ENCODE peak calls at places on chromosome 10, in five cellular contexts. K is IMR-90; B is CD8-positive, alpha-beta T cell; Z is tibial artery; T is BE2C. C is an unnamed sample.

GRCh38 chr10:76285012-76285411 is 853.6 kb downstream of the LRMDA start:
- DNase-seq in K (peak; percentile 88), B (no peak), Z (no peak), T (no peak), C (no peak)

GRCh38 chr10:131786756-131787605 is 113.8 kb upstream of the PPP2R2D start:
- DNase-seq in K (peak; percentile 17), B (no peak), Z (peak; percentile 23), T (peak; percentile 27), C (peak; percentile 33)

GRCh38 chr10:122054046-122055025 is 65.4 kb downstream of the TACC2 start:
- DNase-seq in K (peak; percentile 68), B (no peak), Z (peak; percentile 81), T (peak; percentile 68), C (peak; percentile 75)

GRCh38 chr10:95518455-95519131 is 42.6 kb downstream of the SORBS1 start:
- DNase-seq in K (no peak), B (no peak), Z (no peak), T (no peak), C (no peak)

GRCh38 chr10:89471110-89471814 is 56.9 kb downstream of the IFIT5 start:
- DNase-seq in K (peak; percentile 54), B (no peak), Z (no peak), T (no peak), C (no peak)

GRCh38 chr10:103284170-103284569 is 7.2 kb downstream of the INA start:
- DNase-seq in K (no peak), B (no peak), Z (no peak), T (no peak), C (peak; percentile 91)

GRCh38 chr10:131159771-131160170 is 151.8 kb downstream of the TCERG1L start:
- DNase-seq in K (no peak), B (no peak), Z (peak; percentile 54), T (no peak), C (no peak)

GRCh38 chr10:106935978-106936451 is 228.5 kb downstream of the SORCS1 start:
- DNase-seq in K (no peak), B (no peak), Z (no peak), T (no peak), C (no peak)

GRCh38 chr10:75969031-75969430 is 537.6 kb downstream of the LRMDA start:
- DNase-seq in K (no peak), B (no peak), Z (no peak), T (no peak), C (no peak)

GRCh38 chr10:24407928-24408327 is 199.0 kb downstream of the KIAA1217 start:
- DNase-seq in K (no peak), B (no peak), Z (no peak), T (no peak), C (no peak)

GRCh38 chr10:63491558-63492316 is 26.0 kb upstream of the JMJD1C start:
- DNase-seq in K (peak; percentile 74), B (no peak), Z (peak; percentile 72), T (no peak), C (peak; percentile 97)

GRCh38 chr10:93547522-93547921 is 18.9 kb upstream of the FFAR4 start:
- DNase-seq in K (no peak), B (no peak), Z (no peak), T (no peak), C (no peak)
- H3K4me1 ChIP-seq in K (peaks cover 6% of the 10 kb centered on the region), B (no peaks in the 10 kb centered on the region), Z (no peaks in the 10 kb centered on the region), T (no peaks in the 10 kb centered on the region), C (no peaks in the 10 kb centered on the region)

GRCh38 chr10:100656479-100656878 is 88.9 kb upstream of the PAX2 start:
- DNase-seq in K (no peak), B (no peak), Z (no peak), T (peak; percentile 73), C (peak; percentile 48)

GRCh38 chr10:100653957-100654834 is 91.2 kb upstream of the PAX2 start:
- DNase-seq in K (no peak), B (no peak), Z (no peak), T (peak; percentile 73), C (peak; percentile 73)

GRCh38 chr10:100655760-100656421 is 89.5 kb upstream of the PAX2 start:
- DNase-seq in K (no peak), B (no peak), Z (no peak), T (peak; percentile 27), C (no peak)

GRCh38 chr10:100653238-100653956 is 92.0 kb upstream of the PAX2 start:
- DNase-seq in K (no peak), B (no peak), Z (no peak), T (no peak), C (no peak)

DNA sequence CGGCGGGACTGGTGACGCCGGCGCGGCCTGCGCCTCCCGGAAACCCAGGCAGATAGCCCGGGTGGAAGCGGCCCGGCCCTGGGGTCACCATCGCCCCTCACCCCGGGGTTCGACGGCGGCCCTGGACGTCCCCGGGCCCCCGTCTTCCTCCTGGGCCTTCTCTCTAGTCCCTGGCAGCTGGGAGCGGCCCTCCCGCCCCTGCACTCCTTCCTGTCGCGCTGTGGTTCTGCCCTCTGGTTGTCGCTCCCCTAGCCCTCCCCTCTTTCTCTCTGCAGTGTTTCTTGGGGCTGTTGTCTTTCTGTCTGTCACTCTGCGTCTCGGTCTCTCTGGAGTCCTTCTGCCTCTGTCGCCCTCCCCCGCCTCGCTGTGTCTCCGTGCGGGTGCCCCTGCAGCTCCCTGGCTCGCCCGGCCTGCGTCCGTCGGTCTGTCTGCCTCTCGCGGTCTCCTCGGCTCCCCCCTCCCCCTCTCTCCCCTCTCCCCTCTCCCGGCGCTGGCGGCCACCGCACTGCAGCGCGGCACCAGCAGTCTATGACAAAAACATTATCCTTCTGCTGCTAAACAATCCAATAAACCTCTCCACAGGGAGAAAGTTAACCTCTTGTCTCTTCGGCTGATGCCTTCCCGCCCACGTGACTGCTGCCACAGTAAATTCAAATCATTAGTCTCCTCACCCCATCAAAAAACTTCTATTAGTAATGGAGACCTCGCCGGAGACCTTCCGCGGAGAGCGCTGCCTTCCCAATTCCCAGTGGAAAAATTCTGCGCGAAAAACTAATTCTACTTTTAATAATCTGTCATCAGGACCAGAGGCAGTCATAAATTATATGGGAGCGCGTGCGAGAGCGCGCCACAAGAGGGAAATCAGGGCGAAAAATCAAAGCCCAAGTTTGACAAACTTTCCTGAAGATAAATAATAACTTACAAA is 90.3 kb upstream of the PAX2 start:
- DNase-seq in K (no peak), B (no peak), Z (no peak), T (peak; percentile 60), C (peak; percentile 6)
- H3K27me3 ChIP-seq in K (peaks cover 72% of the 10 kb centered on the region), B (peaks cover 37% of the 10 kb centered on the region), Z (peaks cover 88% of the 10 kb centered on the region), T (no peaks in the 10 kb centered on the region), C (peaks cover 82% of the 10 kb centered on the region)

GRCh38 chr10:8071666-8072065 is 17.2 kb downstream of the GATA3 start:
- DNase-seq in K (no peak), B (no peak), Z (no peak), T (no peak), C (no peak)
- H3K4me3 ChIP-seq in K (no peak overlapping the region), B (no peak overlapping the region), Z (no peak overlapping the region), T (no peak overlapping the region), C (no peak overlapping the region)

GRCh38 chr10:62079885-62080559 is 178.5 kb downstream of the ARID5B start:
- DNase-seq in K (no peak), B (no peak), Z (no peak), T (no peak), C (no peak)
- H3K4me1 ChIP-seq in K (peaks cover 43% of the 10 kb centered on the region), B (peaks cover 24% of the 10 kb centered on the region), Z (peaks cover 4% of the 10 kb centered on the region), T (peaks cover 32% of the 10 kb centered on the region), C (peaks cover 21% of the 10 kb centered on the region)

C was measured in cardiac muscle cell.